ENCODE peak calls at places on chromosomes 7 and 10, in eight cellular contexts. One of them, this sample, is unnamed.

GRCh38 chr10:95354130-95354529 is 63.3 kb upstream of the PDLIM1 start:
- DNase-seq in hepatic stellate cell: no peak
- DNase-seq in dermis blood vessel endothelial cell: no peak
- DNase-seq in ovary: no peak
- DNase-seq in neural crest cell: no peak
- DNase-seq in AG08395: no peak
- DNase-seq in activated CD8-positive, alpha-beta memory T cell treated with anti-CD3 and anti-CD28 coated beads, Interleukin-2, amount 50 U/mL, for 48 hours: no peak
- DNase-seq in A549: no peak
- DNase-seq in this sample: no peak

GRCh38 chr7:54802841-54803240 is 43.8 kb upstream of the SEC61G start:
- DNase-seq in hepatic stellate cell: no peak
- DNase-seq in dermis blood vessel endothelial cell: no peak
- DNase-seq in ovary: no peak
- DNase-seq in neural crest cell: no peak
- DNase-seq in AG08395: no peak
- DNase-seq in activated CD8-positive, alpha-beta memory T cell treated with anti-CD3 and anti-CD28 coated beads, Interleukin-2, amount 50 U/mL, for 48 hours: no peak
- DNase-seq in A549: no peak
- DNase-seq in this sample: no peak

GRCh38 chr10:70835895-70836294 is 20.1 kb downstream of the SGPL1 start:
- DNase-seq in hepatic stellate cell: peak; percentile 23
- DNase-seq in dermis blood vessel endothelial cell: no peak
- DNase-seq in ovary: no peak
- DNase-seq in neural crest cell: no peak
- DNase-seq in AG08395: peak; percentile 52
- DNase-seq in activated CD8-positive, alpha-beta memory T cell treated with anti-CD3 and anti-CD28 coated beads, Interleukin-2, amount 50 U/mL, for 48 hours: no peak
- DNase-seq in A549: no peak
- DNase-seq in this sample: no peak

GRCh38 chr7:86926732-86927131 is 132.7 kb downstream of the ELAPOR2 start:
- DNase-seq in hepatic stellate cell: no peak
- DNase-seq in dermis blood vessel endothelial cell: peak; percentile 74
- DNase-seq in ovary: no peak
- DNase-seq in neural crest cell: peak; percentile 37
- DNase-seq in AG08395: peak; percentile 76
- DNase-seq in activated CD8-positive, alpha-beta memory T cell treated with anti-CD3 and anti-CD28 coated beads, Interleukin-2, amount 50 U/mL, for 48 hours: no peak
- DNase-seq in A549: peak; percentile 14
- DNase-seq in this sample: peak; percentile 50

GRCh38 chr7:73827568-73828106 is 3.2 kb upstream of the CLDN4 start:
- DNase-seq in hepatic stellate cell: no peak
- DNase-seq in dermis blood vessel endothelial cell: peak; percentile 38
- DNase-seq in ovary: no peak
- DNase-seq in neural crest cell: no peak
- DNase-seq in AG08395: no peak
- DNase-seq in activated CD8-positive, alpha-beta memory T cell treated with anti-CD3 and anti-CD28 coated beads, Interleukin-2, amount 50 U/mL, for 48 hours: no peak
- DNase-seq in A549: no peak
- DNase-seq in this sample: no peak

GRCh38 chr10:49359349-49360231 is 36.3 kb downstream of the DRGX start:
- DNase-seq in hepatic stellate cell: no peak
- DNase-seq in dermis blood vessel endothelial cell: peak; percentile 15
- DNase-seq in ovary: no peak
- DNase-seq in neural crest cell: no peak
- DNase-seq in AG08395: no peak
- DNase-seq in activated CD8-positive, alpha-beta memory T cell treated with anti-CD3 and anti-CD28 coated beads, Interleukin-2, amount 50 U/mL, for 48 hours: no peak
- DNase-seq in A549: no peak
- DNase-seq in this sample: no peak

GRCh38 chr7:29859491-29860180 is 53.3 kb downstream of the WIPF3 start:
- DNase-seq in hepatic stellate cell: no peak
- DNase-seq in dermis blood vessel endothelial cell: peak; percentile 26
- DNase-seq in ovary: no peak
- DNase-seq in neural crest cell: no peak
- DNase-seq in AG08395: no peak
- DNase-seq in activated CD8-positive, alpha-beta memory T cell treated with anti-CD3 and anti-CD28 coated beads, Interleukin-2, amount 50 U/mL, for 48 hours: no peak
- DNase-seq in A549: no peak
- DNase-seq in this sample: no peak

GRCh38 chr7:10212664-10213063 is 761.0 kb upstream of the PHF14 start:
- DNase-seq in hepatic stellate cell: no peak
- DNase-seq in dermis blood vessel endothelial cell: no peak
- DNase-seq in ovary: no peak
- DNase-seq in neural crest cell: no peak
- DNase-seq in AG08395: no peak
- DNase-seq in activated CD8-positive, alpha-beta memory T cell treated with anti-CD3 and anti-CD28 coated beads, Interleukin-2, amount 50 U/mL, for 48 hours: no peak
- DNase-seq in A549: no peak
- DNase-seq in this sample: no peak

GRCh38 chr10:101297901-101298451 is 56.0 kb upstream of the BTRC start:
- DNase-seq in hepatic stellate cell: peak; percentile 74
- DNase-seq in dermis blood vessel endothelial cell: peak; percentile 73
- DNase-seq in ovary: peak; percentile 53
- DNase-seq in neural crest cell: peak; percentile 87
- DNase-seq in AG08395: peak; percentile 72
- DNase-seq in activated CD8-positive, alpha-beta memory T cell treated with anti-CD3 and anti-CD28 coated beads, Interleukin-2, amount 50 U/mL, for 48 hours: peak; percentile 91
- DNase-seq in A549: peak; percentile 82
- DNase-seq in this sample: peak; percentile 92

GRCh38 chr7:132307465-132307864 is 268.8 kb downstream of the PLXNA4 start:
- DNase-seq in hepatic stellate cell: no peak
- DNase-seq in dermis blood vessel endothelial cell: peak; percentile 46
- DNase-seq in ovary: no peak
- DNase-seq in neural crest cell: no peak
- DNase-seq in AG08395: no peak
- DNase-seq in activated CD8-positive, alpha-beta memory T cell treated with anti-CD3 and anti-CD28 coated beads, Interleukin-2, amount 50 U/mL, for 48 hours: no peak
- DNase-seq in A549: no peak
- DNase-seq in this sample: no peak

GRCh38 chr7:33790746-33791145 is 114.6 kb upstream of the BMPER start:
- DNase-seq in hepatic stellate cell: no peak
- DNase-seq in dermis blood vessel endothelial cell: no peak
- DNase-seq in ovary: no peak
- DNase-seq in neural crest cell: no peak
- DNase-seq in AG08395: no peak
- DNase-seq in activated CD8-positive, alpha-beta memory T cell treated with anti-CD3 and anti-CD28 coated beads, Interleukin-2, amount 50 U/mL, for 48 hours: no peak
- DNase-seq in A549: no peak
- DNase-seq in this sample: no peak

GRCh38 chr7:5237286-5237685 is 45.5 kb upstream of the SLC29A4 start:
- DNase-seq in hepatic stellate cell: peak; percentile 70
- DNase-seq in dermis blood vessel endothelial cell: no peak
- DNase-seq in ovary: peak; percentile 59
- DNase-seq in neural crest cell: no peak
- DNase-seq in AG08395: peak; percentile 67
- DNase-seq in activated CD8-positive, alpha-beta memory T cell treated with anti-CD3 and anti-CD28 coated beads, Interleukin-2, amount 50 U/mL, for 48 hours: no peak
- DNase-seq in A549: no peak
- DNase-seq in this sample: no peak

GRCh38 chr10:118259288-118259906 is 82.7 kb downstream of the FAM204A start:
- DNase-seq in hepatic stellate cell: no peak
- DNase-seq in dermis blood vessel endothelial cell: peak; percentile 15
- DNase-seq in ovary: no peak
- DNase-seq in neural crest cell: peak; percentile 65
- DNase-seq in AG08395: peak; percentile 66
- DNase-seq in activated CD8-positive, alpha-beta memory T cell treated with anti-CD3 and anti-CD28 coated beads, Interleukin-2, amount 50 U/mL, for 48 hours: peak; percentile 73
- DNase-seq in A549: peak; percentile 27
- DNase-seq in this sample: peak; percentile 68

GRCh38 chr7:50565559-50565916 is 333 bp upstream of the DDC start:
- DNase-seq in hepatic stellate cell: no peak
- DNase-seq in dermis blood vessel endothelial cell: no peak
- DNase-seq in ovary: no peak
- DNase-seq in neural crest cell: no peak
- DNase-seq in AG08395: no peak
- DNase-seq in activated CD8-positive, alpha-beta memory T cell treated with anti-CD3 and anti-CD28 coated beads, Interleukin-2, amount 50 U/mL, for 48 hours: no peak
- DNase-seq in A549: no peak
- DNase-seq in this sample: no peak

GRCh38 chr7:94970085-94970576 is 62.7 kb downstream of the PPP1R9A start:
- DNase-seq in hepatic stellate cell: no peak
- DNase-seq in dermis blood vessel endothelial cell: no peak
- DNase-seq in ovary: no peak
- DNase-seq in neural crest cell: no peak
- DNase-seq in AG08395: no peak
- DNase-seq in activated CD8-positive, alpha-beta memory T cell treated with anti-CD3 and anti-CD28 coated beads, Interleukin-2, amount 50 U/mL, for 48 hours: no peak
- DNase-seq in A549: no peak
- DNase-seq in this sample: no peak

GRCh38 chr10:49441488-49442476 is 45.9 kb upstream of the DRGX start:
- DNase-seq in hepatic stellate cell: no peak
- DNase-seq in dermis blood vessel endothelial cell: peak; percentile 11
- DNase-seq in ovary: no peak
- DNase-seq in neural crest cell: no peak
- DNase-seq in AG08395: no peak
- DNase-seq in activated CD8-positive, alpha-beta memory T cell treated with anti-CD3 and anti-CD28 coated beads, Interleukin-2, amount 50 U/mL, for 48 hours: no peak
- DNase-seq in A549: no peak
- DNase-seq in this sample: no peak

GRCh38 chr10:126160571-126160970 is 227.7 kb downstream of the ADAM12 start:
- DNase-seq in hepatic stellate cell: no peak
- DNase-seq in dermis blood vessel endothelial cell: no peak
- DNase-seq in ovary: no peak
- DNase-seq in neural crest cell: no peak
- DNase-seq in AG08395: no peak
- DNase-seq in activated CD8-positive, alpha-beta memory T cell treated with anti-CD3 and anti-CD28 coated beads, Interleukin-2, amount 50 U/mL, for 48 hours: no peak
- DNase-seq in A549: no peak
- DNase-seq in this sample: no peak

GRCh38 chr7:17130281-17131059 is 168.0 kb upstream of the AHR start:
- DNase-seq in hepatic stellate cell: peak; percentile 21
- DNase-seq in dermis blood vessel endothelial cell: peak; percentile 68
- DNase-seq in ovary: no peak
- DNase-seq in neural crest cell: no peak
- DNase-seq in AG08395: peak; percentile 77
- DNase-seq in activated CD8-positive, alpha-beta memory T cell treated with anti-CD3 and anti-CD28 coated beads, Interleukin-2, amount 50 U/mL, for 48 hours: no peak
- DNase-seq in A549: peak; percentile 84
- DNase-seq in this sample: no peak

GRCh38 chr7:76074972-76075370 is 27.1 kb downstream of the MDH2 start:
- DNase-seq in hepatic stellate cell: no peak
- DNase-seq in dermis blood vessel endothelial cell: peak; percentile 30
- DNase-seq in ovary: no peak
- DNase-seq in neural crest cell: no peak
- DNase-seq in AG08395: no peak
- DNase-seq in activated CD8-positive, alpha-beta memory T cell treated with anti-CD3 and anti-CD28 coated beads, Interleukin-2, amount 50 U/mL, for 48 hours: no peak
- DNase-seq in A549: no peak
- DNase-seq in this sample: no peak

GRCh38 chr10:80468002-80468401 is 13.9 kb downstream of the TSPAN14 start:
- DNase-seq in hepatic stellate cell: no peak
- DNase-seq in dermis blood vessel endothelial cell: peak; percentile 92
- DNase-seq in ovary: peak; percentile 76
- DNase-seq in neural crest cell: peak; percentile 61
- DNase-seq in AG08395: no peak
- DNase-seq in activated CD8-positive, alpha-beta memory T cell treated with anti-CD3 and anti-CD28 coated beads, Interleukin-2, amount 50 U/mL, for 48 hours: peak; percentile 79
- DNase-seq in A549: no peak
- DNase-seq in this sample: peak; percentile 52

GRCh38 chr7:157476201-157476600 is 139.4 kb downstream of the DNAJB6 start:
- DNase-seq in hepatic stellate cell: no peak
- DNase-seq in dermis blood vessel endothelial cell: no peak
- DNase-seq in ovary: no peak
- DNase-seq in neural crest cell: no peak
- DNase-seq in AG08395: no peak
- DNase-seq in activated CD8-positive, alpha-beta memory T cell treated with anti-CD3 and anti-CD28 coated beads, Interleukin-2, amount 50 U/mL, for 48 hours: peak; percentile 42
- DNase-seq in A549: no peak
- DNase-seq in this sample: no peak

GRCh38 chr10:122210481-122211265 is 60.4 kb upstream of the BTBD16 start:
- DNase-seq in hepatic stellate cell: no peak
- DNase-seq in dermis blood vessel endothelial cell: no peak
- DNase-seq in ovary: no peak
- DNase-seq in neural crest cell: no peak
- DNase-seq in AG08395: no peak
- DNase-seq in activated CD8-positive, alpha-beta memory T cell treated with anti-CD3 and anti-CD28 coated beads, Interleukin-2, amount 50 U/mL, for 48 hours: no peak
- DNase-seq in A549: no peak
- DNase-seq in this sample: no peak

GRCh38 chr7:55325371-55325792 is 39.8 kb upstream of the LANCL2 start:
- DNase-seq in hepatic stellate cell: peak; percentile 83
- DNase-seq in dermis blood vessel endothelial cell: no peak
- DNase-seq in ovary: no peak
- DNase-seq in neural crest cell: no peak
- DNase-seq in AG08395: peak; percentile 96
- DNase-seq in activated CD8-positive, alpha-beta memory T cell treated with anti-CD3 and anti-CD28 coated beads, Interleukin-2, amount 50 U/mL, for 48 hours: no peak
- DNase-seq in A549: no peak
- DNase-seq in this sample: no peak

GRCh38 chr7:136294977-136295376 is 317.8 kb upstream of the MTPN start:
- DNase-seq in hepatic stellate cell: no peak
- DNase-seq in dermis blood vessel endothelial cell: no peak
- DNase-seq in ovary: no peak
- DNase-seq in neural crest cell: no peak
- DNase-seq in AG08395: no peak
- DNase-seq in activated CD8-positive, alpha-beta memory T cell treated with anti-CD3 and anti-CD28 coated beads, Interleukin-2, amount 50 U/mL, for 48 hours: no peak
- DNase-seq in A549: no peak
- DNase-seq in this sample: no peak

GRCh38 chr10:124735491-124736286 is 8.5 kb downstream of the FAM53B start:
- DNase-seq in hepatic stellate cell: no peak
- DNase-seq in dermis blood vessel endothelial cell: no peak
- DNase-seq in ovary: no peak
- DNase-seq in neural crest cell: no peak
- DNase-seq in AG08395: no peak
- DNase-seq in activated CD8-positive, alpha-beta memory T cell treated with anti-CD3 and anti-CD28 coated beads, Interleukin-2, amount 50 U/mL, for 48 hours: no peak
- DNase-seq in A549: no peak
- DNase-seq in this sample: no peak

GRCh38 chr7:28311670-28312069 is 100.6 kb upstream of the CREB5 start:
- DNase-seq in hepatic stellate cell: no peak
- DNase-seq in dermis blood vessel endothelial cell: no peak
- DNase-seq in ovary: no peak
- DNase-seq in neural crest cell: no peak
- DNase-seq in AG08395: no peak
- DNase-seq in activated CD8-positive, alpha-beta memory T cell treated with anti-CD3 and anti-CD28 coated beads, Interleukin-2, amount 50 U/mL, for 48 hours: no peak
- DNase-seq in A549: no peak
- DNase-seq in this sample: no peak

GRCh38 chr10:63788152-63788821 is 267.1 kb downstream of the REEP3 start:
- DNase-seq in hepatic stellate cell: no peak
- DNase-seq in dermis blood vessel endothelial cell: no peak
- DNase-seq in ovary: no peak
- DNase-seq in neural crest cell: no peak
- DNase-seq in AG08395: no peak
- DNase-seq in activated CD8-positive, alpha-beta memory T cell treated with anti-CD3 and anti-CD28 coated beads, Interleukin-2, amount 50 U/mL, for 48 hours: no peak
- DNase-seq in A549: no peak
- DNase-seq in this sample: no peak

GRCh38 chr10:121168513-121169216 is 317.5 kb downstream of the WDR11 start:
- DNase-seq in hepatic stellate cell: no peak
- DNase-seq in dermis blood vessel endothelial cell: no peak
- DNase-seq in ovary: no peak
- DNase-seq in neural crest cell: no peak
- DNase-seq in AG08395: no peak
- DNase-seq in activated CD8-positive, alpha-beta memory T cell treated with anti-CD3 and anti-CD28 coated beads, Interleukin-2, amount 50 U/mL, for 48 hours: no peak
- DNase-seq in A549: no peak
- DNase-seq in this sample: peak; percentile 26

GRCh38 chr7:138023618-138024333 is 21.9 kb upstream of the CREB3L2 start:
- DNase-seq in hepatic stellate cell: no peak
- DNase-seq in dermis blood vessel endothelial cell: no peak
- DNase-seq in ovary: no peak
- DNase-seq in neural crest cell: no peak
- DNase-seq in AG08395: no peak
- DNase-seq in activated CD8-positive, alpha-beta memory T cell treated with anti-CD3 and anti-CD28 coated beads, Interleukin-2, amount 50 U/mL, for 48 hours: no peak
- DNase-seq in A549: no peak
- DNase-seq in this sample: no peak

GRCh38 chr10:3838723-3839437 is 53.9 kb upstream of the KLF6 start:
- DNase-seq in hepatic stellate cell: no peak
- DNase-seq in dermis blood vessel endothelial cell: no peak
- DNase-seq in ovary: no peak
- DNase-seq in neural crest cell: no peak
- DNase-seq in AG08395: no peak
- DNase-seq in activated CD8-positive, alpha-beta memory T cell treated with anti-CD3 and anti-CD28 coated beads, Interleukin-2, amount 50 U/mL, for 48 hours: no peak
- DNase-seq in A549: no peak
- DNase-seq in this sample: no peak